ENCODE peak calls at places on chromosome 10, in five cellular contexts. B, M, G, R and A are unnamed samples.

GRCh38 chr10:78320416-78320815 is 286.8 kb downstream of the RPS24 start:
- DNase-seq in R (no peak), B (no peak), M (peak), G (no peak), A (no peak)

GRCh38 chr10:4652111-4653010 is 173.6 kb upstream of the AKR1E2 start:
- DNase-seq in M (no peak), R (no peak), G (no peak), B (no peak), A (no peak)

GRCh38 chr10:94403034-94403822 is 887 bp downstream of the TBC1D12 start:
- DNase-seq in M (no peak), G (peak), R (peak), B (no peak), A (peak)

GRCh38 chr10:21281765-21282484 is 243.6 kb downstream of the SKIDA1 start:
- DNase-seq in M (no peak), R (no peak), B (no peak), G (no peak), A (no peak)

GRCh38 chr10:123552760-123553554 is 113.2 kb upstream of the GPR26 start:
- DNase-seq in G (no peak), M (no peak), R (no peak), B (no peak), A (no peak)

GRCh38 chr10:57948796-57949195 is 318.9 kb downstream of the IPMK start:
- DNase-seq in B (no peak), G (no peak), M (no peak), R (no peak), A (no peak)

GRCh38 chr10:132646443-132647097 is 109.0 kb downstream of the INPP5A start:
- DNase-seq in M (no peak), R (no peak), B (no peak), G (no peak), A (no peak)

GRCh38 chr10:88880287-88881094 is 446 bp downstream of the STAMBPL1 start:
- DNase-seq in R (peak), M (peak), B (peak), G (peak), A (peak)

GRCh38 chr10:79162861-79163662 is 94.3 kb downstream of the ZMIZ1 start:
- DNase-seq in B (no peak), M (no peak), G (no peak), R (no peak), A (no peak)

GRCh38 chr10:111077715-111078504 is 1.1 kb downstream of the ADRA2A start:
- DNase-seq in G (peak), M (no peak), B (no peak), R (no peak), A (no peak)

GRCh38 chr10:127012769-127013152 is 107.5 kb downstream of the DOCK1 start:
- DNase-seq in M (no peak), R (no peak), G (no peak), B (no peak), A (no peak)

GRCh38 chr10:45418859-45419672 is 45.0 kb downstream of the ALOX5 start:
- DNase-seq in G (peak), R (no peak), M (peak), B (no peak), A (peak)

GRCh38 chr10:124646483-124647352 is 97.5 kb downstream of the FAM53B start:
- DNase-seq in R (no peak), M (no peak), B (no peak), G (peak), A (peak)

GRCh38 chr10:24866615-24867583 is 85.5 kb downstream of the PRTFDC1 start:
- DNase-seq in B (no peak), G (peak), R (no peak), M (no peak), A (peak)

GRCh38 chr10:22723343-22723779 is 9.0 kb upstream of the PIP4K2A start:
- DNase-seq in B (peak), R (no peak), G (no peak), M (no peak), A (no peak)

GRCh38 chr10:23892296-23892695 is 316.6 kb upstream of the KIAA1217 start:
- DNase-seq in B (no peak), G (no peak), M (no peak), R (no peak), A (no peak)